ENCODE peak calls at places on chromosome 19, in four cellular contexts. E, O, G and S are unnamed samples.

GRCh38 chr19:5585461-5586299 is 17.9 kb upstream of the TINCR start:
- DNase-seq in E (no peak), O (peak; percentile 50), G (no peak), S (no peak)

GRCh38 chr19:47444388-47444821 is 25.1 kb upstream of the MEIS3 start:
- DNase-seq in E (no peak), O (peak; percentile 90), G (no peak), S (no peak)

GRCh38 chr19:9139609-9140158 is 513 bp upstream of the ZNF317 start:
- DNase-seq in E (no peak), O (no peak), G (no peak), S (no peak)

GRCh38 chr19:18745931-18746330 is 45.2 kb downstream of the COMP start:
- DNase-seq in E (no peak), O (no peak), G (no peak), S (no peak)

GRCh38 chr19:51460164-51460992 is 2.1 kb upstream of the SIGLEC8 start:
- DNase-seq in E (no peak), O (no peak), G (no peak), S (no peak)

GRCh38 chr19:22623841-22624221 is 10.3 kb upstream of the ZNF492 start:
- DNase-seq in E (no peak), O (no peak), G (no peak), S (no peak)

GRCh38 chr19:34678085-34678412 is 571 bp downstream of the ZNF302 start:
- DNase-seq in E (no peak), O (no peak), G (no peak), S (no peak)

GRCh38 chr19:54248016-54248601 is 5.5 kb upstream of the LILRA6 start:
- DNase-seq in E (no peak), O (no peak), G (no peak), S (no peak)

GRCh38 chr19:41273076-41273475 is 8.9 kb downstream of the HNRNPUL1 start:
- DNase-seq in E (no peak), O (no peak), G (no peak), S (no peak)

GRCh38 chr19:39405930-39406655 is 554 bp upstream of the ZFP36 start:
- DNase-seq in E (no peak), O (no peak), G (no peak), S (peak; percentile 72)

GRCh38 chr19:9431475-9431874 is 3.9 kb downstream of the ZNF266 start:
- DNase-seq in E (no peak), O (peak; percentile 36), G (peak; percentile 35), S (peak; percentile 34)

GRCh38 chr19:41637484-41637883 is 10.6 kb upstream of the CEACAM4 start:
- DNase-seq in E (no peak), O (no peak), G (no peak), S (no peak)

GRCh38 chr19:34402074-34402600 is 2.1 kb upstream of the PDCD2L start:
- DNase-seq in E (no peak), O (no peak), G (no peak), S (no peak)

GRCh38 chr19:8245869-8246835 is 37.0 kb downstream of the CERS4 start:
- DNase-seq in E (no peak), O (no peak), G (no peak), S (no peak)

GRCh38 chr19:28915737-28916460 is 297.1 kb downstream of the UQCRFS1 start:
- DNase-seq in E (no peak), O (no peak), G (no peak), S (no peak)

GRCh38 chr19:10565567-10566407 is at the start of gene KRI1:
- DNase-seq in E (peak; percentile 99), O (peak; percentile 99), G (peak; percentile 99), S (peak; percentile 98)

GRCh38 chr19:34957830-34958751 is 5.9 kb downstream of the ZNF792 start:
- DNase-seq in E (no peak), O (no peak), G (no peak), S (no peak)

GRCh38 chr19:34269968-34270621 is 15.7 kb downstream of the GARRE1 start:
- DNase-seq in E (peak; percentile 65), O (peak; percentile 5), G (peak; percentile 43), S (peak; percentile 44)

GRCh38 chr19:6739884-6740588 is 556 bp downstream of the TRIP10 start:
- DNase-seq in E (no peak), O (peak; percentile 48), G (peak; percentile 57), S (no peak)

GRCh38 chr19:12749938-12750521 is 1.6 kb upstream of the BEST2 start:
- DNase-seq in E (no peak), O (no peak), G (no peak), S (no peak)

GRCh38 chr19:9584073-9584833 is at the start of gene ZNF121:
- DNase-seq in E (peak; percentile 78), O (peak; percentile 88), G (peak; percentile 86), S (peak; percentile 83)

GRCh38 chr19:18659281-18660050 is 22.6 kb downstream of the KLHL26 start:
- DNase-seq in E (peak; percentile 53), O (no peak), G (peak; percentile 61), S (no peak)

GRCh38 chr19:39543477-39543857 is 3.5 kb upstream of the EID2 start:
- DNase-seq in E (no peak), O (no peak), G (no peak), S (no peak)

GRCh38 chr19:35013820-35014754 is 14.0 kb downstream of the GRAMD1A start:
- DNase-seq in E (no peak), O (no peak), G (no peak), S (peak; percentile 69)

GRCh38 chr19:8302357-8302691 is 5.8 kb downstream of the CD320 start:
- DNase-seq in E (peak; percentile 11), O (no peak), G (peak; percentile 79), S (peak; percentile 9)

GRCh38 chr19:46812898-46813569 is 24.6 kb upstream of the SLC1A5 start:
- DNase-seq in E (no peak), O (peak; percentile 33), G (peak; percentile 23), S (no peak)

GRCh38 chr19:13954185-13954584 is 1.9 kb downstream of the DCAF15 start:
- DNase-seq in E (no peak), O (no peak), G (no peak), S (no peak)

GRCh38 chr19:13951043-13951442 is 1.3 kb upstream of the DCAF15 start:
- DNase-seq in E (no peak), O (no peak), G (no peak), S (no peak)

GRCh38 chr19:13952154-13953020 is at the start of gene DCAF15:
- DNase-seq in E (peak; percentile 99), O (peak; percentile 98), G (peak; percentile 99), S (peak; percentile 98)

GRCh38 chr19:13951799-13952153 is 533 bp upstream of the DCAF15 start:
- DNase-seq in E (no peak), O (no peak), G (no peak), S (no peak)

DNA sequence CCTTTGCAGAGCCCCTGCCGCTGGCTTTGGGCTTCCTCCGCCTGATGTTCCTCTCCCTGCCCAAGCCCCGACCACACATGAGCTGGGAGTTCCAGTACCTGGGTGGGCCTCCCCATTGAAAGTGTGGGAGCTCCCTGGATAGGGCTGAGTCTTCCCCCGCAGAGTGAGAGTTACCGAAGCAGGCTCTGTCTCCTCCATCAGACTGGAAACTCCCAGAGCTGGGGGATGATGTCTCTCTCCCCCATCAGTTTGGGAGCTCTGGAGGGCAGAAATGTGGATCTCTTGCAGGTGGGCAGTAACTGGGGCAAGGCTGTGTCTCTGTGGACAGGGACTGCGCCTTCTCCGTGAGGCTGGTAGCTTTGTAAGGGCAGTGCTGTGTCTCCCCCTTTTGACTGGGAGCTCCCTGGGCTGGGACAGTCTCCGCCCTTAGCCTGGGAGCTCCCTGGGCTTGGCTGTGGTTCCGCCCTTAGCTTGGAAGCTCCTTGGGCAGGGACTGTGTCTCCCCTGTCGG is 767 bp downstream of the DCAF15 start:
- DNase-seq in E (no peak), O (no peak), G (no peak), S (no peak)
- TF ChIP-seq CTCF in E (no peak), O (no peak), G (no peak), S (no peak)

DNA sequence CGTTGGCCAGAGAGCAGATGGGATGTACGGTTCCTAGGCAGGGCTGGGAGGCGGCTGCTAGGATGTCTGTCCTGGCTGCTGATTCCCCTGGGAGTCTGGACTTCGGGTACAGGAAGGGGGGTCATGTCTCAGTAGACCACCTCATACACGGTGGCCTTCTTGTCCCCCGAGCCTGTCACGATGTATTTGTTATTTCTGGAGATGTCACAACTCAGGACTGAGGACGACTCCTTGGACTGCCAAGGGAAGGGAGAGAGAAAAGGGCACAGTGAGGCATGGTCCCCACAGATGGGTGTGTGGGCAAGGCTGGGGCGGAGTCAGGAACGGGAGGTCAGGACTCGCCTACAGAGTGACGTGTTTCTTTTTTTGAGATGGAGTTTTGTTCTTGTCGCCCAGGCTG is 20.4 kb downstream of the TLE6 start:
- DNase-seq in E (no peak), O (no peak), G (no peak), S (no peak)
- TF ChIP-seq CTCF in E (no peak), O (no peak), G (no peak), S (no peak)

GRCh38 chr19:42872608-42873007 is 6.9 kb downstream of the PSG1 start:
- DNase-seq in E (no peak), O (no peak), G (no peak), S (no peak)
- TF ChIP-seq CTCF in E (no peak), O (no peak), G (no peak), S (no peak)

GRCh38 chr19:2434721-2435265 is 7.4 kb upstream of the TIMM13 start:
- DNase-seq in E (no peak), O (no peak), G (no peak), S (no peak)
- TF ChIP-seq CTCF in E (no peak), O (no peak), G (no peak), S (no peak)

DNA sequence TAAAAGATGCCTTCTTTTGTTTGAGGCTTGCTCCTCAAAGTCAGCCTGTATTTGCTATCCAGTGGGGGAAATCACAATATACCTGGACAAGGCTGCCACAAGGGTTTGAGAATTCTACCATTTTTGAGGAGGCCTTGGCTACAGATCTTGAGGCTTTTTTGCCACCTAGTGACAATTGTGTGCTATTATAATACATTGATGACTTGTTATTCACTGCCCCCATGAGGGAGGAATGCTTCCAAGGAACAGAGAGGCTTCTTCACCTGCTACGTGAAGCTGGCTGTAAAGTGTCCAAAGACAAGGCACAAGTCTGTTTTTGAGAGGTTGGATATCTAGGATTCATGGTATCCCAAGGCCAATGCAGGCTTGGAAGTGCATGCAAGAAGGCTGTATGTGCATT is 72.5 kb downstream of the ZNF708 start:
- DNase-seq in E (no peak), O (no peak), G (no peak), S (no peak)
- TF ChIP-seq CTCF in E (peak; percentile 14), O (no peak), G (peak; percentile 38), S (no peak)

GRCh38 chr19:55443824-55444719 is 972 bp upstream of the SHISA7 start:
- DNase-seq in E (no peak), O (no peak), G (no peak), S (no peak)

GRCh38 chr19:55442372-55443044 is 592 bp downstream of the SHISA7 start:
- DNase-seq in E (no peak), O (no peak), G (no peak), S (no peak)

GRCh38 chr19:55444720-55445045 is 1.6 kb upstream of the SHISA7 start:
- DNase-seq in E (no peak), O (no peak), G (no peak), S (no peak)

GRCh38 chr19:55441692-55442321 is 1.3 kb downstream of the SHISA7 start:
- DNase-seq in E (no peak), O (no peak), G (no peak), S (no peak)

GRCh38 chr19:55443045-55443823 is at the start of gene SHISA7:
- DNase-seq in E (no peak), O (no peak), G (no peak), S (no peak)
- TF ChIP-seq CTCF in E (no peak), O (no peak), G (no peak), S (no peak)

GRCh38 chr19:30227661-30228112 is 144.5 kb upstream of the ZNF536 start:
- DNase-seq in E (no peak), O (peak; percentile 89), G (peak; percentile 64), S (no peak)
- TF ChIP-seq CTCF in E (peak; percentile 57), O (peak; percentile 44), G (peak; percentile 78), S (no peak)